ENCODE peak calls at places on chromosomes 5 and 9, in five cellular contexts. Y is coronary artery, B is A549, K is brain microvascular endothelial cell, Q is tibial nerve. L is an unnamed sample.

GRCh38 chr5:68445257-68446069 is 229.9 kb downstream of the PIK3R1 start:
- DNase-seq in Y (no peak), B (no peak), K (no peak), Q (no peak), L (no peak)

GRCh38 chr9:88733651-88734470 is 198.9 kb downstream of the NXNL2 start:
- DNase-seq in Y (peak), B (no peak), K (peak), Q (peak), L (peak)

GRCh38 chr9:93094294-93095204 is 1.5 kb upstream of the CARD19 start:
- DNase-seq in Y (no peak), B (no peak), K (no peak), Q (peak), L (no peak)

GRCh38 chr5:159640376-159640775 is 275.9 kb upstream of the ADRA1B start:
- DNase-seq in Y (no peak), B (no peak), K (no peak), Q (no peak), L (no peak)

GRCh38 chr9:70421020-70421271 is 6.5 kb upstream of the KLF9 start:
- DNase-seq in Y (no peak), B (no peak), K (no peak), Q (no peak), L (no peak)

GRCh38 chr9:77440057-77440456 is 208.1 kb downstream of the GNA14 start:
- DNase-seq in Y (no peak), B (no peak), K (peak), Q (no peak), L (peak)

GRCh38 chr5:174617285-174617684 is 107.1 kb upstream of the MSX2 start:
- DNase-seq in Y (no peak), B (no peak), K (no peak), Q (no peak), L (no peak)

GRCh38 chr5:45060686-45061085 is 251.9 kb downstream of the MRPS30 start:
- DNase-seq in Y (no peak), B (no peak), K (no peak), Q (no peak), L (no peak)

GRCh38 chr5:59793000-59793399 is 100.5 kb downstream of the PDE4D start:
- DNase-seq in Y (no peak), B (peak), K (peak), Q (peak), L (peak)

GRCh38 chr5:96870094-96871021 is 5.9 kb upstream of the ERAP2 start:
- DNase-seq in Y (no peak), B (no peak), K (no peak), Q (no peak), L (peak)

GRCh38 chr9:108786756-108787663 is 68.8 kb downstream of the ACTL7B start:
- DNase-seq in Y (no peak), B (peak), K (peak), Q (no peak), L (peak)

GRCh38 chr9:19162956-19163355 is 35.7 kb upstream of the PLIN2 start:
- DNase-seq in Y (no peak), B (peak), K (peak), Q (no peak), L (peak)

GRCh38 chr5:158837908-158838307 is 261.8 kb downstream of the EBF1 start:
- DNase-seq in Y (no peak), B (no peak), K (no peak), Q (peak), L (no peak)

GRCh38 chr9:97517331-97518089 is 16.0 kb downstream of the TMOD1 start:
- DNase-seq in Y (no peak), B (no peak), K (no peak), Q (no peak), L (no peak)

GRCh38 chr9:90034071-90034470 is 429.3 kb downstream of the GADD45G start:
- DNase-seq in Y (no peak), B (no peak), K (no peak), Q (no peak), L (no peak)

GRCh38 chr5:178221857-178222256 is 10.7 kb downstream of the PHYKPL start:
- DNase-seq in Y (no peak), B (no peak), K (no peak), Q (no peak), L (no peak)

GRCh38 chr5:95032801-95033200 is 252.1 kb downstream of the MCTP1 start:
- DNase-seq in Y (no peak), B (no peak), K (no peak), Q (no peak), L (no peak)

GRCh38 chr5:125002727-125003598 is 256.5 kb upstream of the ZNF608 start:
- DNase-seq in Y (no peak), B (no peak), K (no peak), Q (no peak), L (no peak)

GRCh38 chr9:81377310-81377709 is 312.0 kb downstream of the TLE1 start:
- DNase-seq in Y (no peak), B (no peak), K (no peak), Q (no peak), L (no peak)

GRCh38 chr5:10653033-10653432 is 89.2 kb downstream of the ANKRD33B start:
- DNase-seq in Y (no peak), B (no peak), K (no peak), Q (peak), L (no peak)
- H3K4me3 ChIP-seq in Y (no peak), B (no peak), K (no peak), Q (no peak), L (no peak)

DNA sequence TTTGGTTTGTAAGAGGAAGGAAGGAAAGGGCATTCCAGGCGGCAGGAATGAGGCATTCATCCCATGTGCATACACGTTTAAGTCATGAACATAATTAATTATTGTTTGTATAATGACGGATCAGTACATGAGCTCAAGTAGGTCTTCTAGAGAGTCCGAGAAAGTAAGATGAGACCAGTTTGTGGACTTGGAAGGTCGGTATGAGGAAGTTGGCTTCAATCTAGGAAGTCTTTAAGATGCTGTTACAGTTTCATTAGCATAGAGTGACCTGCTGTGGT is 2.1 kb downstream of the GTF3C4 start:
- DNase-seq in Y (no peak), B (peak), K (peak), Q (no peak), L (no peak)
- TF ChIP-seq CTCF in Y (no peak), B (no peak), K (peak), Q (no peak), L (no peak)

DNA sequence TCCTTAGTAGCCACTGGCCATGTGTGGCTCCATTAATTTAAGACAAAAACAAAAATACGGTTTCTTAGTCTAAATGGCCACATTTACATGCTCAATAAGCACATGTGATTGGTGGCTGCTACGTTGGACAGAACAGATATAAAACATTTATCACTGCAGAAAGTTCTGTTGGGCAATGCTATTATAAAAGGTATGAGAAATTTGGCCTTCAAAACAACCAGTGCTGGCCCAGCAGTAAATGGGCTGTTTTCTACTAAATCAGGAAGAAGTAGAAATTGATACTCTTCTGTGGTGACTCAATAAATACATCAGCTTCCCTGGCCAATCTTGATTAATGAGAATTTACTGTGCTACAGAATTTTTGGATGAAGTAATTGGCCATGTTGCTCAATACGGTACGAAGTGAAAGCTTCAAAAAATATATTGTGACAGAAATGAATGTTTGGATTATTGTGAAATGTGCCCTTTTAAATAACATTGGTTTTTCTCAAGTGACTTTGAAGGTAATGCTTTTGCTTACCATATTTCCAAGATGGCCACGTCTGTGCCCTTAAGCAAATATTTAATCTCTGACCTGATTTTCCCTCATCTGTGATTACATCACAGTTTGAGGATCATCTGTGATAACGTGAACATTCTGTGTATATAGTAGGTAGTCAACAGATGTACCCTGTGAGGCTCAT is 4.2 kb downstream of the DNAJA1 start:
- DNase-seq in Y (no peak), B (peak), K (no peak), Q (no peak), L (peak)
- H3K4me3 ChIP-seq in Y (peak), B (peak), K (no peak), Q (no peak), L (no peak)

DNA sequence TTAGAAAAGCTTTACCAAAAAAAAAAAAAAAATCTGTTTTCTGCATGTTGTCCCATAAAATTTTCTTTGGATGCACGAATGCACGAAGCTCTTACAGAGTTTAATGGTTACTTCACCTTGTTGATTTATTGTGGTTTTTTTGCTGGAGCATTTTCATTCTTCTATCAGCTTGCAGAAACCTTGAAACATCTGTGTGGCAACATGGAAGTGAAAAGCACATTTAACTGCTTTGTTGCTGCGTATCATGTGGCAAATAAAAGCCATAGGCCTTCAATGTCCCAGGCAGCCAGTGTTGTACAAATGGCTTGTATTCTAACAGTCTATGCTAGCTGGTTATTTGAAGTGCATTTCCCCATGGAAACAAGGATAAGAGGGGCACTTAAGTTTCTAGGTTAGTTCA is 42.6 kb upstream of the RASGRF2 start:
- DNase-seq in Y (no peak), B (no peak), K (no peak), Q (no peak), L (no peak)
- TF ChIP-seq CTCF in Y (no peak), B (no peak), K (no peak), Q (no peak), L (no peak)

DNA sequence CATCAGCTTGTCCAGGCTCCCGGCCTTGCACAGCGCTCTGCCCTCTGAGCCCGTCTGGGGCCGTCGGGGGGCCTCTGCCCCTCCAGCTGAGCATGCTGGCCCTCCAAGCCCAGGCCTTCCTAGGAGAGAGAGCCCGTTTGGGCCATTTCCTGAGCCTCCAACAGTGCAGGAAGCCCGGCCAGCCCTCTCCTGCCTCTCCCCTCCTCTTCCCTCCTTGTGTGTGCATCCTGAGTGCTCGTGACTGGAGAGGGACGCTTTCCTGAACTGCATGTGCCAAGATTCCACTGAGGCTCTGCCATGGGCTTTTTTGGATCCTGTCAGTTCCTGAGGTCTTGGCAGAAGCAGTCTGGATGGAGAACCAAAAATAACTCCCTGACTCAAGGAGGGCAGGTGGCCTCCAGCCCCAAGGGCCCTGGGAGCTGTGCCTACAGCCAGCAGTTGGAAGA is 15.6 kb downstream of the OLFM1 start:
- DNase-seq in Y (no peak), B (no peak), K (no peak), Q (no peak), L (no peak)
- H3K4me3 ChIP-seq in Y (no peak), B (no peak), K (no peak), Q (no peak), L (no peak)

GRCh38 chr9:99298660-99299059 is 76.6 kb downstream of the SEC61B start:
- DNase-seq in Y (no peak), B (no peak), K (no peak), Q (no peak), L (no peak)

GRCh38 chr9:99300603-99301002 is 78.5 kb downstream of the SEC61B start:
- DNase-seq in Y (no peak), B (no peak), K (no peak), Q (no peak), L (no peak)

GRCh38 chr9:99300103-99300439 is 78.0 kb downstream of the SEC61B start:
- DNase-seq in Y (no peak), B (no peak), K (no peak), Q (no peak), L (no peak)

GRCh38 chr9:99296375-99296951 is 74.4 kb downstream of the SEC61B start:
- DNase-seq in Y (no peak), B (no peak), K (no peak), Q (no peak), L (peak)

DNA sequence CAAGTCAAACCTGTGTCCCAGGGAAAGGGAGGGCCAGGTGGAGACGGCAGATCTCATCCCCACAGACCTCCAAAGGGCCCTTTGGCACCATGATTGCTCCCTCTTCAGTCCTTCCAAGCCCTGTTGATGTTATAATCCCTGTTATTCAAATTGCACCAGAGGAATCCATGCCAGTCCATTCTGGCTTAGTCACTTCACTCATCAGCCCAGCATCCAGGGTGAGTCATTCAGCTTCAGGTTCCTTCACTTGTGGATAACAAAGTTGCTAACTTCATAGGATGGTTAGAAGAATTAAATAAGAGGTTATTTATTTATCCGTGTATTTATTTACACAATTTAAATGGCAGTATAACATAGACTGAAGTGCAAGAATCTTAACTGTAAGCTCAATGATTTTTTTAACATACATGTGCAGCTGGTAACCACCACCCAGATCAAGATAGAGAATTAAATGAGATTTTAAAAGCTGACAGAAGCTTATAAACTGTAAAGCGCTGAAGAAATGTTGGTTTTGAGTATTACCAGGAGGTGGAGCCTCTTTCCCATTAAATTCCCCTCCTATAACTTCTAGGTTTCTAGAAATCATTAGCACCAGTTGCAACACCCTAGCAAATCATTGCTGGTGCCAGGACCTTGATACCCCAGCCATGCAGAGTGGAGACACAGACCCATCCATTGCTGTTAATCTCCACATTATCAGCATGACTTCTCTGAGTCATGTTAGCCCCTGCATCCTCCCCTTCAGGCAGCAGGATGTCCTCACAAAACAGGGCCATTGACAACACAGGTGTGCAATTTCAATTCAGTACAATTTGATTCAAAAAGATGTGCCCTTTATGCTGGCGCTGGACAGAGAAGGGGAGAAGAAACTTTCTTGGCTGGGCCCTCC is 77.4 kb downstream of the SEC61B start:
- DNase-seq in Y (no peak), B (peak), K (peak), Q (no peak), L (peak)
- TF ChIP-seq CTCF in Y (no peak), B (peak), K (peak), Q (no peak), L (peak)

L was measured in choroid plexus epithelial cell.